ENCODE peak calls at places on chromosomes 7 and 10, in nine cellular contexts. P, S, D, G, H, Z, Y, W and F are unnamed samples.

GRCh38 chr7:121603886-121604285 is 207.8 kb upstream of the FAM3C start:
- DNase-seq in G (no peak), D (no peak), Y (no peak), S (no peak), P (no peak), W (no peak), H (no peak), Z (no peak), F (no peak)

GRCh38 chr7:6261699-6262098 is 10.7 kb downstream of the CYTH3 start:
- DNase-seq in Z (no peak), G (no peak), P (no peak), W (no peak), D (no peak), Y (no peak), S (no peak), H (no peak), F (no peak)

GRCh38 chr10:98879486-98879885 is 356.2 kb downstream of the HPSE2 start:
- DNase-seq in Y (no peak), D (no peak), W (no peak), G (no peak), S (no peak), Z (no peak), H (no peak), P (no peak), F (no peak)

GRCh38 chr10:59536151-59536550 is 173.5 kb downstream of the SLC16A9 start:
- DNase-seq in P (no peak), D (no peak), Y (peak), S (no peak), W (no peak), H (no peak), Z (no peak), G (no peak), F (peak)

GRCh38 chr10:121080324-121080807 is 229.2 kb downstream of the WDR11 start:
- DNase-seq in W (no peak), Y (peak), H (no peak), S (peak), G (no peak), P (no peak), D (no peak), Z (no peak), F (no peak)

GRCh38 chr7:137717811-137718271 is 128.9 kb downstream of the DGKI start:
- DNase-seq in W (peak), D (no peak), S (peak), Z (no peak), P (no peak), Y (no peak), G (no peak), H (no peak), F (no peak)

GRCh38 chr10:130243015-130243414 is 106.8 kb downstream of the GLRX3 start:
- DNase-seq in G (no peak), H (no peak), P (no peak), S (no peak), Z (no peak), W (no peak), Y (no peak), D (no peak), F (no peak)

GRCh38 chr7:136874393-136875032 is 6.1 kb downstream of the CHRM2 start:
- DNase-seq in P (peak), S (no peak), H (no peak), Y (no peak), G (no peak), D (peak), W (no peak), Z (no peak), F (no peak)

GRCh38 chr7:5557920-5558401 is 134.3 kb upstream of the TNRC18 start:
- DNase-seq in Y (peak), G (peak), Z (peak), H (peak), P (peak), S (peak), D (no peak), W (peak), F (no peak)

GRCh38 chr10:47451275-47451997 is 32.5 kb downstream of the ANXA8 start:
- DNase-seq in W (no peak), H (no peak), P (no peak), G (no peak), D (no peak), Z (no peak), S (no peak), Y (no peak), F (no peak)

GRCh38 chr10:48470115-48470892 is 134.6 kb downstream of the ARHGAP22 start:
- DNase-seq in D (no peak), G (peak), P (no peak), Y (peak), H (no peak), S (no peak), Z (peak), W (peak), F (no peak)

GRCh38 chr7:54878339-54878738 is 119.3 kb upstream of the SEC61G start:
- DNase-seq in W (no peak), H (no peak), Z (no peak), G (no peak), S (no peak), P (no peak), D (no peak), Y (no peak), F (no peak)

GRCh38 chr7:159031135-159031701 is 113.4 kb downstream of the VIPR2 start:
- DNase-seq in H (peak), W (peak), Y (peak), Z (peak), D (no peak), P (no peak), G (peak), S (peak), F (no peak)

GRCh38 chr10:36494386-36494785 is 631.0 kb upstream of the ANKRD30A start:
- DNase-seq in S (peak), G (no peak), Y (peak), H (no peak), Z (no peak), W (no peak), P (no peak), D (peak), F (no peak)

GRCh38 chr7:14995774-14996173 is 93.2 kb upstream of the DGKB start:
- DNase-seq in H (no peak), W (no peak), S (no peak), G (no peak), Z (no peak), P (no peak), Y (no peak), D (no peak), F (no peak)

GRCh38 chr7:64614812-64615211 is 51.1 kb upstream of the ZNF107 start:
- DNase-seq in Z (no peak), G (no peak), H (no peak), P (no peak), D (no peak), W (no peak), Y (no peak), S (no peak), F (no peak)

GRCh38 chr7:108239501-108240225 is 109.5 kb upstream of the LAMB4 start:
- DNase-seq in H (no peak), Z (no peak), W (no peak), S (no peak), D (no peak), G (no peak), Y (no peak), P (no peak), F (no peak)

GRCh38 chr7:145986248-145986874 is 130.2 kb upstream of the CNTNAP2 start:
- DNase-seq in Y (no peak), P (no peak), S (no peak), G (no peak), D (no peak), Z (no peak), H (no peak), W (no peak), F (no peak)

GRCh38 chr7:99489235-99489634 is 10.8 kb downstream of the ZNF394 start:
- DNase-seq in S (no peak), D (no peak), Y (no peak), H (no peak), P (peak), W (no peak), Z (no peak), G (no peak), F (no peak)

GRCh38 chr7:6621195-6622128 is 6.1 kb downstream of the ZNF853 start:
- DNase-seq in Z (no peak), P (no peak), D (no peak), Y (no peak), W (no peak), S (no peak), H (no peak), G (no peak), F (no peak)

GRCh38 chr10:34163075-34163905 is 651.8 kb downstream of the PARD3 start:
- DNase-seq in Y (no peak), H (no peak), S (no peak), Z (no peak), P (no peak), D (no peak), G (no peak), W (no peak), F (no peak)

GRCh38 chr10:80197972-80198591 is 7.3 kb downstream of the ANXA11 start:
- DNase-seq in W (no peak), Y (no peak), H (peak), D (no peak), G (no peak), Z (peak), S (no peak), P (no peak), F (no peak)

GRCh38 chr7:113197274-113197673 is 78.9 kb upstream of the SMIM30 start:
- DNase-seq in Y (no peak), G (no peak), S (no peak), P (no peak), D (no peak), W (no peak), Z (no peak), H (no peak), F (no peak)

GRCh38 chr7:44735403-44736165 is 13.1 kb upstream of the ZMIZ2 start:
- DNase-seq in G (no peak), P (peak), W (no peak), S (no peak), D (peak), H (no peak), Z (no peak), Y (no peak), F (no peak)

GRCh38 chr7:102451371-102452054 is 13.2 kb downstream of the ALKBH4 start:
- DNase-seq in Z (no peak), G (no peak), P (peak), D (no peak), Y (no peak), H (no peak), W (no peak), S (no peak), F (no peak)

GRCh38 chr10:3486346-3487065 is 298.5 kb downstream of the KLF6 start:
- DNase-seq in H (no peak), D (peak), W (no peak), Z (peak), G (no peak), S (no peak), Y (no peak), P (peak), F (peak)

GRCh38 chr10:105473170-105473569 is 832.1 kb downstream of the SORCS3 start:
- DNase-seq in D (no peak), H (no peak), W (no peak), Z (no peak), S (peak), G (no peak), P (no peak), Y (no peak), F (no peak)

GRCh38 chr10:14039968-14040668 is 290.6 kb downstream of the FRMD4A start:
- DNase-seq in H (no peak), W (no peak), P (no peak), Z (no peak), S (no peak), Y (no peak), D (no peak), G (no peak), F (no peak)

GRCh38 chr7:139730746-139731612 is 46.8 kb downstream of the HIPK2 start:
- DNase-seq in W (peak), Y (peak), D (no peak), P (no peak), Z (peak), S (peak), H (no peak), G (no peak), F (no peak)

GRCh38 chr7:130957140-130957513 is 223.1 kb upstream of the KLF14 start:
- DNase-seq in Y (no peak), P (no peak), Z (no peak), W (no peak), D (no peak), S (no peak), G (no peak), H (no peak), F (no peak)

GRCh38 chr7:136086712-136087111 is 109.6 kb upstream of the MTPN start:
- DNase-seq in G (peak), Y (peak), Z (peak), P (peak), H (peak), D (peak), W (peak), S (peak), F (peak)

GRCh38 chr10:33521062-33521461 is 186.6 kb upstream of the NRP1 start:
- DNase-seq in S (no peak), P (no peak), Y (no peak), Z (no peak), G (no peak), D (no peak), H (no peak), W (no peak), F (peak)

GRCh38 chr7:129401968-129402860 is 32.0 kb upstream of the STRIP2 start:
- DNase-seq in P (no peak), S (no peak), W (no peak), Y (no peak), D (peak), H (no peak), G (no peak), Z (no peak), F (no peak)

GRCh38 chr7:130481898-130482297 is 10.0 kb upstream of the MEST start:
- DNase-seq in W (no peak), P (no peak), D (no peak), G (no peak), H (no peak), Z (no peak), Y (no peak), S (no peak), F (no peak)

GRCh38 chr7:98372993-98373392 is 27.9 kb downstream of the BAIAP2L1 start:
- DNase-seq in D (no peak), Y (no peak), H (no peak), W (peak), Z (peak), S (no peak), G (no peak), P (no peak), F (peak)

DNA sequence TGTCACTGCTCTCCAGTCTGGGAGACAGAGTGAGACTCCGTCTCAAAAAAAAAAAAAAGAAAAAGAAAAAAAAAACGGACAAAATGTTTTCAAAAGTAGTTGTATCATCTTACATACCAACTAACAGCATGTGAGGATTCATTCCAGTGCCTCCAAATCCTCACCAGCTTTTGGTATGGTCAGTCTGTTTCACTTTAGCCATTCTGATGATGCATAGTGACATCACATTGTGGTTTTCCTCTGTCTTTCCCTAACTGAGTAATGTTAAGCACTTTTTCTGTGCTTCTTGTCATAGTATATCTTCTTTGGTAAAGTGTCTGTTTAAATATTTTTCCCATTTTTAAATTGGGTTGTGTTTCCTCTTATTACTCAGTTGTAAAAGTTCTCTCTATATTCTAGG is 251.4 kb upstream of the CTBP2 start:
- DNase-seq in D (no peak), H (no peak), Y (no peak), S (no peak), Z (no peak), G (no peak), P (no peak), W (no peak), F (peak)
- TF ChIP-seq POLR2A in D (no peak), H (no peak), Y (no peak), S (no peak), Z (no peak), G (no peak), P (no peak), W (no peak), F (no peak)

GRCh38 chr10:26467639-26468038 is 29.5 kb downstream of the APBB1IP start:
- DNase-seq in Y (no peak), Z (no peak), S (no peak), G (no peak), W (no peak), H (no peak), D (no peak), P (no peak), F (no peak)

GRCh38 chr10:26464632-26465280 is 26.6 kb downstream of the APBB1IP start:
- DNase-seq in H (no peak), S (no peak), Y (no peak), D (no peak), G (no peak), P (no peak), W (no peak), Z (no peak), F (no peak)

GRCh38 chr10:26472440-26472778 is 34.3 kb downstream of the APBB1IP start:
- DNase-seq in D (no peak), G (no peak), Y (no peak), H (no peak), Z (no peak), P (no peak), W (no peak), S (no peak), F (no peak)

GRCh38 chr10:26468291-26468690 is 30.1 kb downstream of the APBB1IP start:
- DNase-seq in Y (no peak), P (peak), W (no peak), Z (no peak), G (no peak), H (no peak), S (no peak), D (peak), F (no peak)

GRCh38 chr10:26468691-26469090 is 30.6 kb downstream of the APBB1IP start:
- DNase-seq in Z (no peak), W (no peak), G (no peak), Y (no peak), P (no peak), S (no peak), H (no peak), D (no peak), F (no peak)
- TF ChIP-seq POLR2A in Z (no peak), W (no peak), G (no peak), Y (no peak), P (no peak), S (no peak), H (no peak), D (no peak), F (no peak)

DNA sequence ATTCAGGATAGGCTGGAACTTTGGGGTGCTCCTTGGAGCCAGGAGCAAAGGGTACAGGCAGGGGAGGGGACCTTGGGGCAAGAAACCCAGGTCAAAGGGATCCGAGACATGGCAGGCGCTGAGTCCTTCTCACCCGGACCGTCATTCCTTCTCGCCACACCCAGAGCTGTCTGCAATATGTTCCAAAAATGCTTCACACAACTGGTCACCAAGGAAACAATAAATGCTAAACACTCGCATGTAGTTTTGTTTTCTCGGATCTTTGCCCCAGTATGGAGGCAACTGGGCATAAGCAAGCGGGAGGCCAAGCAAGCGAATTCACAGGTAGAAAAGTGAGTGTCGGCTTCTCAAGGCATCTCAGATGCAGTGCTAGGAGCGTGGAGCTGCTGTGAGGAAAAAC is 80.8 kb downstream of the PIP4K2A start:
- DNase-seq in G (no peak), S (no peak), Y (no peak), W (no peak), P (no peak), Z (no peak), D (no peak), H (no peak), F (no peak)
- TF ChIP-seq POLR2A in G (no peak), S (no peak), Y (no peak), W (no peak), P (no peak), Z (no peak), D (no peak), H (no peak), F (no peak)

GRCh38 chr7:16753102-16753931 is at the start of gene TSPAN13:
- DNase-seq in W (peak), H (peak), G (peak), D (peak), S (peak), Z (peak), P (peak), Y (peak), F (peak)
- TF ChIP-seq POLR2A in W (peak), H (peak), G (no peak), D (peak), S (no peak), Z (peak), P (no peak), Y (peak), F (no peak)